ENCODE peak calls at places on chromosome 12, in seven cellular contexts. One of them, this sample, is unnamed.

GRCh38 chr12:78916845-78917480 is 52.4 kb downstream of the SYT1 start:
- DNase-seq in right lobe of liver: no peak
- DNase-seq in astrocyte of the spinal cord: peak
- DNase-seq in NCI-H2081: no peak
- DNase-seq in endothelial cell: no peak
- DNase-seq in body of pancreas: no peak
- DNase-seq in progenitor cell of endocrine pancreas: no peak
- DNase-seq in this sample: no peak

GRCh38 chr12:108833355-108833733 is 24.0 kb downstream of the SSH1 start:
- DNase-seq in right lobe of liver: no peak
- DNase-seq in astrocyte of the spinal cord: peak
- DNase-seq in NCI-H2081: no peak
- DNase-seq in endothelial cell: no peak
- DNase-seq in body of pancreas: no peak
- DNase-seq in progenitor cell of endocrine pancreas: no peak
- DNase-seq in this sample: no peak

GRCh38 chr12:123032736-123033391 is 52.4 kb downstream of the ARL6IP4 start:
- DNase-seq in right lobe of liver: peak
- DNase-seq in astrocyte of the spinal cord: no peak
- DNase-seq in NCI-H2081: no peak
- DNase-seq in endothelial cell: no peak
- DNase-seq in body of pancreas: no peak
- DNase-seq in progenitor cell of endocrine pancreas: no peak
- DNase-seq in this sample: no peak

GRCh38 chr12:42190376-42190775 is 45.7 kb upstream of the GXYLT1 start:
- DNase-seq in right lobe of liver: no peak
- DNase-seq in astrocyte of the spinal cord: no peak
- DNase-seq in NCI-H2081: no peak
- DNase-seq in endothelial cell: no peak
- DNase-seq in body of pancreas: no peak
- DNase-seq in progenitor cell of endocrine pancreas: no peak
- DNase-seq in this sample: no peak

GRCh38 chr12:65779091-65779642 is 45.1 kb upstream of the HMGA2 start:
- DNase-seq in right lobe of liver: no peak
- DNase-seq in astrocyte of the spinal cord: peak
- DNase-seq in NCI-H2081: no peak
- DNase-seq in endothelial cell: no peak
- DNase-seq in body of pancreas: no peak
- DNase-seq in progenitor cell of endocrine pancreas: no peak
- DNase-seq in this sample: no peak

GRCh38 chr12:96141216-96141944 is 52.8 kb upstream of the ELK3 start:
- DNase-seq in right lobe of liver: no peak
- DNase-seq in astrocyte of the spinal cord: peak
- DNase-seq in NCI-H2081: no peak
- DNase-seq in endothelial cell: no peak
- DNase-seq in body of pancreas: no peak
- DNase-seq in progenitor cell of endocrine pancreas: no peak
- DNase-seq in this sample: no peak

GRCh38 chr12:113594967-113595366 is 123.3 kb upstream of the LHX5 start:
- DNase-seq in right lobe of liver: no peak
- DNase-seq in astrocyte of the spinal cord: no peak
- DNase-seq in NCI-H2081: no peak
- DNase-seq in endothelial cell: no peak
- DNase-seq in body of pancreas: no peak
- DNase-seq in progenitor cell of endocrine pancreas: no peak
- DNase-seq in this sample: no peak

GRCh38 chr12:126974779-126975178 is 1292.2 kb upstream of the TMEM132C start:
- DNase-seq in right lobe of liver: no peak
- DNase-seq in astrocyte of the spinal cord: no peak
- DNase-seq in NCI-H2081: no peak
- DNase-seq in endothelial cell: peak
- DNase-seq in body of pancreas: no peak
- DNase-seq in progenitor cell of endocrine pancreas: no peak
- DNase-seq in this sample: peak

GRCh38 chr12:63294327-63294632 is 143.3 kb upstream of the AVPR1A start:
- DNase-seq in right lobe of liver: no peak
- DNase-seq in astrocyte of the spinal cord: peak
- DNase-seq in NCI-H2081: no peak
- DNase-seq in endothelial cell: no peak
- DNase-seq in body of pancreas: no peak
- DNase-seq in progenitor cell of endocrine pancreas: no peak
- DNase-seq in this sample: no peak

This sample was measured in left lobe of liver.